ENCODE peak calls at places on chromosomes 12 and 14, in ten cellular contexts. One of them, this sample, is unnamed.

GRCh38 chr14:75794615-75795038 is 133.6 kb downstream of the TTLL5 start:
- DNase-seq in body of pancreas: no peak
- DNase-seq in activated CD4-positive, alpha-beta T cell treated with anti-CD3 and anti-CD28 coated beads, Interleukin-2, amount 10 ng/mL, durations not matched to agents 24 days and 14 days: no peak
- DNase-seq in activated CD4-positive, alpha-beta memory T cell treated with anti-CD3 and anti-CD28 coated beads, Interleukin-2, amount 10 ng/mL, durations not matched to agents 7 days and 5 days: no peak
- DNase-seq in stimulated activated CD4-positive, alpha-beta T cell treated with anti-CD3 and anti-CD28 coated beads, Interleukin-1b, Interleukin-23, amount 100 ng/mL, for 4 hours: no peak
- DNase-seq in HEK293T: no peak
- DNase-seq in lower lobe of right lung: no peak
- DNase-seq in pancreas: no peak
- DNase-seq in fibroblast of mammary gland: peak; percentile 83
- DNase-seq in RWPE2: no peak
- DNase-seq in this sample: no peak

GRCh38 chr12:104998423-104999346 is 12.6 kb downstream of the NOPCHAP1 start:
- DNase-seq in HEK293T: no peak
- DNase-seq in body of pancreas: peak; percentile 89
- DNase-seq in lower lobe of right lung: peak; percentile 49
- DNase-seq in stimulated activated CD4-positive, alpha-beta T cell treated with anti-CD3 and anti-CD28 coated beads, Interleukin-1b, Interleukin-23, amount 100 ng/mL, for 4 hours: no peak
- DNase-seq in pancreas: peak; percentile 85
- DNase-seq in RWPE2: no peak
- DNase-seq in activated CD4-positive, alpha-beta memory T cell treated with anti-CD3 and anti-CD28 coated beads, Interleukin-2, amount 10 ng/mL, durations not matched to agents 7 days and 5 days: no peak
- DNase-seq in activated CD4-positive, alpha-beta T cell treated with anti-CD3 and anti-CD28 coated beads, Interleukin-2, amount 10 ng/mL, durations not matched to agents 24 days and 14 days: no peak
- DNase-seq in fibroblast of mammary gland: no peak
- DNase-seq in this sample: no peak

GRCh38 chr14:54299393-54300363 is 97.1 kb upstream of the CDKN3 start:
- DNase-seq in pancreas: no peak
- DNase-seq in body of pancreas: no peak
- DNase-seq in activated CD4-positive, alpha-beta memory T cell treated with anti-CD3 and anti-CD28 coated beads, Interleukin-2, amount 10 ng/mL, durations not matched to agents 7 days and 5 days: no peak
- DNase-seq in activated CD4-positive, alpha-beta T cell treated with anti-CD3 and anti-CD28 coated beads, Interleukin-2, amount 10 ng/mL, durations not matched to agents 24 days and 14 days: no peak
- DNase-seq in stimulated activated CD4-positive, alpha-beta T cell treated with anti-CD3 and anti-CD28 coated beads, Interleukin-1b, Interleukin-23, amount 100 ng/mL, for 4 hours: no peak
- DNase-seq in RWPE2: no peak
- DNase-seq in HEK293T: no peak
- DNase-seq in fibroblast of mammary gland: peak; percentile 18
- DNase-seq in lower lobe of right lung: no peak
- DNase-seq in this sample: no peak

GRCh38 chr12:32918890-32919791 is 22.6 kb upstream of the PKP2 start:
- DNase-seq in body of pancreas: peak; percentile 15
- DNase-seq in activated CD4-positive, alpha-beta T cell treated with anti-CD3 and anti-CD28 coated beads, Interleukin-2, amount 10 ng/mL, durations not matched to agents 24 days and 14 days: no peak
- DNase-seq in HEK293T: peak; percentile 46
- DNase-seq in lower lobe of right lung: no peak
- DNase-seq in RWPE2: no peak
- DNase-seq in stimulated activated CD4-positive, alpha-beta T cell treated with anti-CD3 and anti-CD28 coated beads, Interleukin-1b, Interleukin-23, amount 100 ng/mL, for 4 hours: no peak
- DNase-seq in activated CD4-positive, alpha-beta memory T cell treated with anti-CD3 and anti-CD28 coated beads, Interleukin-2, amount 10 ng/mL, durations not matched to agents 7 days and 5 days: no peak
- DNase-seq in pancreas: no peak
- DNase-seq in fibroblast of mammary gland: peak; percentile 72
- DNase-seq in this sample: peak; percentile 28

GRCh38 chr14:75577724-75578098 is 709 bp upstream of the FLVCR2 start:
- DNase-seq in fibroblast of mammary gland: peak; percentile 87
- DNase-seq in activated CD4-positive, alpha-beta T cell treated with anti-CD3 and anti-CD28 coated beads, Interleukin-2, amount 10 ng/mL, durations not matched to agents 24 days and 14 days: peak; percentile 91
- DNase-seq in pancreas: peak; percentile 75
- DNase-seq in body of pancreas: peak; percentile 88
- DNase-seq in RWPE2: peak; percentile 85
- DNase-seq in lower lobe of right lung: peak; percentile 92
- DNase-seq in stimulated activated CD4-positive, alpha-beta T cell treated with anti-CD3 and anti-CD28 coated beads, Interleukin-1b, Interleukin-23, amount 100 ng/mL, for 4 hours: peak; percentile 55
- DNase-seq in activated CD4-positive, alpha-beta memory T cell treated with anti-CD3 and anti-CD28 coated beads, Interleukin-2, amount 10 ng/mL, durations not matched to agents 7 days and 5 days: peak; percentile 79
- DNase-seq in HEK293T: peak; percentile 85
- DNase-seq in this sample: peak; percentile 85

GRCh38 chr12:57151741-57152407 is 4.5 kb upstream of the LRP1-AS start:
- DNase-seq in body of pancreas: no peak
- DNase-seq in activated CD4-positive, alpha-beta memory T cell treated with anti-CD3 and anti-CD28 coated beads, Interleukin-2, amount 10 ng/mL, durations not matched to agents 7 days and 5 days: no peak
- DNase-seq in lower lobe of right lung: no peak
- DNase-seq in RWPE2: no peak
- DNase-seq in fibroblast of mammary gland: peak; percentile 83
- DNase-seq in stimulated activated CD4-positive, alpha-beta T cell treated with anti-CD3 and anti-CD28 coated beads, Interleukin-1b, Interleukin-23, amount 100 ng/mL, for 4 hours: no peak
- DNase-seq in HEK293T: no peak
- DNase-seq in activated CD4-positive, alpha-beta T cell treated with anti-CD3 and anti-CD28 coated beads, Interleukin-2, amount 10 ng/mL, durations not matched to agents 24 days and 14 days: no peak
- DNase-seq in pancreas: no peak
- DNase-seq in this sample: peak; percentile 83

GRCh38 chr12:47984331-47984801 is 19.9 kb downstream of the COL2A1 start:
- DNase-seq in body of pancreas: no peak
- DNase-seq in activated CD4-positive, alpha-beta memory T cell treated with anti-CD3 and anti-CD28 coated beads, Interleukin-2, amount 10 ng/mL, durations not matched to agents 7 days and 5 days: no peak
- DNase-seq in HEK293T: no peak
- DNase-seq in RWPE2: no peak
- DNase-seq in stimulated activated CD4-positive, alpha-beta T cell treated with anti-CD3 and anti-CD28 coated beads, Interleukin-1b, Interleukin-23, amount 100 ng/mL, for 4 hours: no peak
- DNase-seq in pancreas: no peak
- DNase-seq in fibroblast of mammary gland: no peak
- DNase-seq in lower lobe of right lung: no peak
- DNase-seq in activated CD4-positive, alpha-beta T cell treated with anti-CD3 and anti-CD28 coated beads, Interleukin-2, amount 10 ng/mL, durations not matched to agents 24 days and 14 days: no peak
- DNase-seq in this sample: no peak

GRCh38 chr14:73804636-73805035 is 47.0 kb upstream of the PTGR2 start:
- DNase-seq in pancreas: no peak
- DNase-seq in activated CD4-positive, alpha-beta memory T cell treated with anti-CD3 and anti-CD28 coated beads, Interleukin-2, amount 10 ng/mL, durations not matched to agents 7 days and 5 days: no peak
- DNase-seq in lower lobe of right lung: no peak
- DNase-seq in RWPE2: no peak
- DNase-seq in activated CD4-positive, alpha-beta T cell treated with anti-CD3 and anti-CD28 coated beads, Interleukin-2, amount 10 ng/mL, durations not matched to agents 24 days and 14 days: no peak
- DNase-seq in body of pancreas: no peak
- DNase-seq in stimulated activated CD4-positive, alpha-beta T cell treated with anti-CD3 and anti-CD28 coated beads, Interleukin-1b, Interleukin-23, amount 100 ng/mL, for 4 hours: no peak
- DNase-seq in HEK293T: no peak
- DNase-seq in fibroblast of mammary gland: no peak
- DNase-seq in this sample: no peak

GRCh38 chr12:68042212-68042699 is 53.0 kb downstream of the IFNG-AS1 start:
- DNase-seq in pancreas: no peak
- DNase-seq in body of pancreas: no peak
- DNase-seq in lower lobe of right lung: no peak
- DNase-seq in HEK293T: no peak
- DNase-seq in stimulated activated CD4-positive, alpha-beta T cell treated with anti-CD3 and anti-CD28 coated beads, Interleukin-1b, Interleukin-23, amount 100 ng/mL, for 4 hours: peak; percentile 12
- DNase-seq in fibroblast of mammary gland: peak; percentile 5
- DNase-seq in RWPE2: no peak
- DNase-seq in activated CD4-positive, alpha-beta T cell treated with anti-CD3 and anti-CD28 coated beads, Interleukin-2, amount 10 ng/mL, durations not matched to agents 24 days and 14 days: peak; percentile 59
- DNase-seq in activated CD4-positive, alpha-beta memory T cell treated with anti-CD3 and anti-CD28 coated beads, Interleukin-2, amount 10 ng/mL, durations not matched to agents 7 days and 5 days: no peak
- DNase-seq in this sample: no peak

GRCh38 chr12:21334100-21334499 is 617 bp downstream of the SLCO1A2 start:
- DNase-seq in pancreas: no peak
- DNase-seq in activated CD4-positive, alpha-beta memory T cell treated with anti-CD3 and anti-CD28 coated beads, Interleukin-2, amount 10 ng/mL, durations not matched to agents 7 days and 5 days: no peak
- DNase-seq in activated CD4-positive, alpha-beta T cell treated with anti-CD3 and anti-CD28 coated beads, Interleukin-2, amount 10 ng/mL, durations not matched to agents 24 days and 14 days: no peak
- DNase-seq in RWPE2: no peak
- DNase-seq in HEK293T: no peak
- DNase-seq in lower lobe of right lung: no peak
- DNase-seq in stimulated activated CD4-positive, alpha-beta T cell treated with anti-CD3 and anti-CD28 coated beads, Interleukin-1b, Interleukin-23, amount 100 ng/mL, for 4 hours: no peak
- DNase-seq in body of pancreas: no peak
- DNase-seq in fibroblast of mammary gland: no peak
- DNase-seq in this sample: no peak

GRCh38 chr12:22231836-22232235 is 102.7 kb downstream of the ST8SIA1 start:
- DNase-seq in activated CD4-positive, alpha-beta T cell treated with anti-CD3 and anti-CD28 coated beads, Interleukin-2, amount 10 ng/mL, durations not matched to agents 24 days and 14 days: no peak
- DNase-seq in RWPE2: no peak
- DNase-seq in stimulated activated CD4-positive, alpha-beta T cell treated with anti-CD3 and anti-CD28 coated beads, Interleukin-1b, Interleukin-23, amount 100 ng/mL, for 4 hours: no peak
- DNase-seq in pancreas: no peak
- DNase-seq in body of pancreas: no peak
- DNase-seq in HEK293T: peak; percentile 10
- DNase-seq in lower lobe of right lung: no peak
- DNase-seq in activated CD4-positive, alpha-beta memory T cell treated with anti-CD3 and anti-CD28 coated beads, Interleukin-2, amount 10 ng/mL, durations not matched to agents 7 days and 5 days: no peak
- DNase-seq in fibroblast of mammary gland: peak; percentile 16
- DNase-seq in this sample: no peak

GRCh38 chr14:55107766-55108554 is 21.1 kb upstream of the LGALS3 start:
- DNase-seq in fibroblast of mammary gland: peak; percentile 99
- DNase-seq in HEK293T: peak; percentile 48
- DNase-seq in stimulated activated CD4-positive, alpha-beta T cell treated with anti-CD3 and anti-CD28 coated beads, Interleukin-1b, Interleukin-23, amount 100 ng/mL, for 4 hours: no peak
- DNase-seq in lower lobe of right lung: peak; percentile 95
- DNase-seq in activated CD4-positive, alpha-beta T cell treated with anti-CD3 and anti-CD28 coated beads, Interleukin-2, amount 10 ng/mL, durations not matched to agents 24 days and 14 days: peak; percentile 67
- DNase-seq in body of pancreas: peak; percentile 92
- DNase-seq in pancreas: peak; percentile 64
- DNase-seq in RWPE2: peak; percentile 91
- DNase-seq in activated CD4-positive, alpha-beta memory T cell treated with anti-CD3 and anti-CD28 coated beads, Interleukin-2, amount 10 ng/mL, durations not matched to agents 7 days and 5 days: peak; percentile 59
- DNase-seq in this sample: peak; percentile 94

GRCh38 chr12:79557690-79558315 is 133.0 kb downstream of the PAWR start:
- DNase-seq in activated CD4-positive, alpha-beta T cell treated with anti-CD3 and anti-CD28 coated beads, Interleukin-2, amount 10 ng/mL, durations not matched to agents 24 days and 14 days: no peak
- DNase-seq in lower lobe of right lung: no peak
- DNase-seq in activated CD4-positive, alpha-beta memory T cell treated with anti-CD3 and anti-CD28 coated beads, Interleukin-2, amount 10 ng/mL, durations not matched to agents 7 days and 5 days: no peak
- DNase-seq in body of pancreas: no peak
- DNase-seq in pancreas: no peak
- DNase-seq in stimulated activated CD4-positive, alpha-beta T cell treated with anti-CD3 and anti-CD28 coated beads, Interleukin-1b, Interleukin-23, amount 100 ng/mL, for 4 hours: no peak
- DNase-seq in HEK293T: no peak
- DNase-seq in RWPE2: no peak
- DNase-seq in fibroblast of mammary gland: no peak
- DNase-seq in this sample: no peak

GRCh38 chr12:89138048-89138852 is 214.1 kb downstream of the DUSP6 start:
- DNase-seq in RWPE2: no peak
- DNase-seq in HEK293T: peak; percentile 16
- DNase-seq in activated CD4-positive, alpha-beta T cell treated with anti-CD3 and anti-CD28 coated beads, Interleukin-2, amount 10 ng/mL, durations not matched to agents 24 days and 14 days: peak; percentile 68
- DNase-seq in activated CD4-positive, alpha-beta memory T cell treated with anti-CD3 and anti-CD28 coated beads, Interleukin-2, amount 10 ng/mL, durations not matched to agents 7 days and 5 days: peak; percentile 27
- DNase-seq in lower lobe of right lung: no peak
- DNase-seq in pancreas: no peak
- DNase-seq in stimulated activated CD4-positive, alpha-beta T cell treated with anti-CD3 and anti-CD28 coated beads, Interleukin-1b, Interleukin-23, amount 100 ng/mL, for 4 hours: no peak
- DNase-seq in fibroblast of mammary gland: peak; percentile 61
- DNase-seq in body of pancreas: no peak
- DNase-seq in this sample: no peak

GRCh38 chr12:122981036-122981471 is 573 bp downstream of the ARL6IP4 start:
- DNase-seq in activated CD4-positive, alpha-beta T cell treated with anti-CD3 and anti-CD28 coated beads, Interleukin-2, amount 10 ng/mL, durations not matched to agents 24 days and 14 days: no peak
- DNase-seq in body of pancreas: no peak
- DNase-seq in RWPE2: peak; percentile 53
- DNase-seq in lower lobe of right lung: no peak
- DNase-seq in activated CD4-positive, alpha-beta memory T cell treated with anti-CD3 and anti-CD28 coated beads, Interleukin-2, amount 10 ng/mL, durations not matched to agents 7 days and 5 days: no peak
- DNase-seq in pancreas: no peak
- DNase-seq in fibroblast of mammary gland: no peak
- DNase-seq in HEK293T: peak; percentile 39
- DNase-seq in stimulated activated CD4-positive, alpha-beta T cell treated with anti-CD3 and anti-CD28 coated beads, Interleukin-1b, Interleukin-23, amount 100 ng/mL, for 4 hours: no peak
- DNase-seq in this sample: no peak

GRCh38 chr12:96120359-96121100 is 73.6 kb upstream of the ELK3 start:
- DNase-seq in fibroblast of mammary gland: no peak
- DNase-seq in stimulated activated CD4-positive, alpha-beta T cell treated with anti-CD3 and anti-CD28 coated beads, Interleukin-1b, Interleukin-23, amount 100 ng/mL, for 4 hours: no peak
- DNase-seq in pancreas: no peak
- DNase-seq in activated CD4-positive, alpha-beta T cell treated with anti-CD3 and anti-CD28 coated beads, Interleukin-2, amount 10 ng/mL, durations not matched to agents 24 days and 14 days: no peak
- DNase-seq in RWPE2: no peak
- DNase-seq in body of pancreas: no peak
- DNase-seq in activated CD4-positive, alpha-beta memory T cell treated with anti-CD3 and anti-CD28 coated beads, Interleukin-2, amount 10 ng/mL, durations not matched to agents 7 days and 5 days: no peak
- DNase-seq in HEK293T: peak; percentile 37
- DNase-seq in lower lobe of right lung: peak; percentile 76
- DNase-seq in this sample: no peak

GRCh38 chr12:120725151-120725658 is 421 bp upstream of the ACADS start:
- DNase-seq in lower lobe of right lung: no peak
- DNase-seq in fibroblast of mammary gland: no peak
- DNase-seq in HEK293T: no peak
- DNase-seq in stimulated activated CD4-positive, alpha-beta T cell treated with anti-CD3 and anti-CD28 coated beads, Interleukin-1b, Interleukin-23, amount 100 ng/mL, for 4 hours: no peak
- DNase-seq in pancreas: no peak
- DNase-seq in activated CD4-positive, alpha-beta T cell treated with anti-CD3 and anti-CD28 coated beads, Interleukin-2, amount 10 ng/mL, durations not matched to agents 24 days and 14 days: no peak
- DNase-seq in body of pancreas: no peak
- DNase-seq in RWPE2: no peak
- DNase-seq in activated CD4-positive, alpha-beta memory T cell treated with anti-CD3 and anti-CD28 coated beads, Interleukin-2, amount 10 ng/mL, durations not matched to agents 7 days and 5 days: no peak
- DNase-seq in this sample: no peak

GRCh38 chr14:30656190-30656632 is 34.1 kb downstream of the SCFD1 start:
- DNase-seq in fibroblast of mammary gland: peak; percentile 63
- DNase-seq in activated CD4-positive, alpha-beta memory T cell treated with anti-CD3 and anti-CD28 coated beads, Interleukin-2, amount 10 ng/mL, durations not matched to agents 7 days and 5 days: peak; percentile 18
- DNase-seq in stimulated activated CD4-positive, alpha-beta T cell treated with anti-CD3 and anti-CD28 coated beads, Interleukin-1b, Interleukin-23, amount 100 ng/mL, for 4 hours: no peak
- DNase-seq in lower lobe of right lung: no peak
- DNase-seq in body of pancreas: peak; percentile 34
- DNase-seq in HEK293T: peak; percentile 41
- DNase-seq in RWPE2: no peak
- DNase-seq in activated CD4-positive, alpha-beta T cell treated with anti-CD3 and anti-CD28 coated beads, Interleukin-2, amount 10 ng/mL, durations not matched to agents 24 days and 14 days: peak; percentile 72
- DNase-seq in pancreas: peak; percentile 12
- DNase-seq in this sample: no peak

GRCh38 chr12:47397664-47398281 is 308.1 kb downstream of the RPAP3 start:
- DNase-seq in stimulated activated CD4-positive, alpha-beta T cell treated with anti-CD3 and anti-CD28 coated beads, Interleukin-1b, Interleukin-23, amount 100 ng/mL, for 4 hours: peak; percentile 37
- DNase-seq in RWPE2: no peak
- DNase-seq in activated CD4-positive, alpha-beta memory T cell treated with anti-CD3 and anti-CD28 coated beads, Interleukin-2, amount 10 ng/mL, durations not matched to agents 7 days and 5 days: peak; percentile 59
- DNase-seq in lower lobe of right lung: no peak
- DNase-seq in body of pancreas: no peak
- DNase-seq in activated CD4-positive, alpha-beta T cell treated with anti-CD3 and anti-CD28 coated beads, Interleukin-2, amount 10 ng/mL, durations not matched to agents 24 days and 14 days: peak; percentile 84
- DNase-seq in pancreas: no peak
- DNase-seq in fibroblast of mammary gland: peak; percentile 71
- DNase-seq in HEK293T: peak; percentile 33
- DNase-seq in this sample: no peak

GRCh38 chr14:75022655-75023054 is 19.9 kb downstream of the EIF2B2 start:
- DNase-seq in body of pancreas: no peak
- DNase-seq in lower lobe of right lung: no peak
- DNase-seq in activated CD4-positive, alpha-beta memory T cell treated with anti-CD3 and anti-CD28 coated beads, Interleukin-2, amount 10 ng/mL, durations not matched to agents 7 days and 5 days: no peak
- DNase-seq in fibroblast of mammary gland: no peak
- DNase-seq in pancreas: no peak
- DNase-seq in HEK293T: peak; percentile 49
- DNase-seq in stimulated activated CD4-positive, alpha-beta T cell treated with anti-CD3 and anti-CD28 coated beads, Interleukin-1b, Interleukin-23, amount 100 ng/mL, for 4 hours: no peak
- DNase-seq in RWPE2: no peak
- DNase-seq in activated CD4-positive, alpha-beta T cell treated with anti-CD3 and anti-CD28 coated beads, Interleukin-2, amount 10 ng/mL, durations not matched to agents 24 days and 14 days: no peak
- DNase-seq in this sample: no peak

GRCh38 chr12:93662961-93663728 is 14.0 kb upstream of the CRADD start:
- DNase-seq in lower lobe of right lung: no peak
- DNase-seq in HEK293T: no peak
- DNase-seq in fibroblast of mammary gland: peak; percentile 16
- DNase-seq in activated CD4-positive, alpha-beta memory T cell treated with anti-CD3 and anti-CD28 coated beads, Interleukin-2, amount 10 ng/mL, durations not matched to agents 7 days and 5 days: no peak
- DNase-seq in activated CD4-positive, alpha-beta T cell treated with anti-CD3 and anti-CD28 coated beads, Interleukin-2, amount 10 ng/mL, durations not matched to agents 24 days and 14 days: no peak
- DNase-seq in pancreas: no peak
- DNase-seq in body of pancreas: peak; percentile 21
- DNase-seq in stimulated activated CD4-positive, alpha-beta T cell treated with anti-CD3 and anti-CD28 coated beads, Interleukin-1b, Interleukin-23, amount 100 ng/mL, for 4 hours: no peak
- DNase-seq in RWPE2: no peak
- DNase-seq in this sample: no peak

GRCh38 chr14:35234007-35234406 is 58.2 kb upstream of the PSMA6 start:
- DNase-seq in activated CD4-positive, alpha-beta memory T cell treated with anti-CD3 and anti-CD28 coated beads, Interleukin-2, amount 10 ng/mL, durations not matched to agents 7 days and 5 days: no peak
- DNase-seq in stimulated activated CD4-positive, alpha-beta T cell treated with anti-CD3 and anti-CD28 coated beads, Interleukin-1b, Interleukin-23, amount 100 ng/mL, for 4 hours: no peak
- DNase-seq in activated CD4-positive, alpha-beta T cell treated with anti-CD3 and anti-CD28 coated beads, Interleukin-2, amount 10 ng/mL, durations not matched to agents 24 days and 14 days: no peak
- DNase-seq in lower lobe of right lung: no peak
- DNase-seq in body of pancreas: no peak
- DNase-seq in pancreas: no peak
- DNase-seq in HEK293T: no peak
- DNase-seq in RWPE2: no peak
- DNase-seq in fibroblast of mammary gland: peak; percentile 82
- DNase-seq in this sample: no peak

GRCh38 chr14:28307506-28307905 is 459.1 kb upstream of the FOXG1 start:
- DNase-seq in activated CD4-positive, alpha-beta memory T cell treated with anti-CD3 and anti-CD28 coated beads, Interleukin-2, amount 10 ng/mL, durations not matched to agents 7 days and 5 days: no peak
- DNase-seq in fibroblast of mammary gland: no peak
- DNase-seq in body of pancreas: no peak
- DNase-seq in RWPE2: no peak
- DNase-seq in stimulated activated CD4-positive, alpha-beta T cell treated with anti-CD3 and anti-CD28 coated beads, Interleukin-1b, Interleukin-23, amount 100 ng/mL, for 4 hours: no peak
- DNase-seq in activated CD4-positive, alpha-beta T cell treated with anti-CD3 and anti-CD28 coated beads, Interleukin-2, amount 10 ng/mL, durations not matched to agents 24 days and 14 days: no peak
- DNase-seq in lower lobe of right lung: no peak
- DNase-seq in HEK293T: no peak
- DNase-seq in pancreas: no peak
- DNase-seq in this sample: no peak

GRCh38 chr12:68403296-68403695 is 71.1 kb upstream of the MDM1 start:
- DNase-seq in activated CD4-positive, alpha-beta T cell treated with anti-CD3 and anti-CD28 coated beads, Interleukin-2, amount 10 ng/mL, durations not matched to agents 24 days and 14 days: no peak
- DNase-seq in pancreas: no peak
- DNase-seq in lower lobe of right lung: no peak
- DNase-seq in activated CD4-positive, alpha-beta memory T cell treated with anti-CD3 and anti-CD28 coated beads, Interleukin-2, amount 10 ng/mL, durations not matched to agents 7 days and 5 days: no peak
- DNase-seq in body of pancreas: no peak
- DNase-seq in fibroblast of mammary gland: no peak
- DNase-seq in stimulated activated CD4-positive, alpha-beta T cell treated with anti-CD3 and anti-CD28 coated beads, Interleukin-1b, Interleukin-23, amount 100 ng/mL, for 4 hours: no peak
- DNase-seq in HEK293T: no peak
- DNase-seq in RWPE2: no peak
- DNase-seq in this sample: no peak

GRCh38 chr12:102685172-102685571 is 204.8 kb upstream of the IGF1 start:
- DNase-seq in activated CD4-positive, alpha-beta memory T cell treated with anti-CD3 and anti-CD28 coated beads, Interleukin-2, amount 10 ng/mL, durations not matched to agents 7 days and 5 days: no peak
- DNase-seq in body of pancreas: no peak
- DNase-seq in fibroblast of mammary gland: peak; percentile 8
- DNase-seq in stimulated activated CD4-positive, alpha-beta T cell treated with anti-CD3 and anti-CD28 coated beads, Interleukin-1b, Interleukin-23, amount 100 ng/mL, for 4 hours: no peak
- DNase-seq in HEK293T: no peak
- DNase-seq in activated CD4-positive, alpha-beta T cell treated with anti-CD3 and anti-CD28 coated beads, Interleukin-2, amount 10 ng/mL, durations not matched to agents 24 days and 14 days: no peak
- DNase-seq in pancreas: no peak
- DNase-seq in RWPE2: no peak
- DNase-seq in lower lobe of right lung: no peak
- DNase-seq in this sample: no peak

GRCh38 chr12:69512820-69513219 is 42.6 kb downstream of the FRS2 start:
- DNase-seq in RWPE2: no peak
- DNase-seq in activated CD4-positive, alpha-beta memory T cell treated with anti-CD3 and anti-CD28 coated beads, Interleukin-2, amount 10 ng/mL, durations not matched to agents 7 days and 5 days: no peak
- DNase-seq in HEK293T: no peak
- DNase-seq in activated CD4-positive, alpha-beta T cell treated with anti-CD3 and anti-CD28 coated beads, Interleukin-2, amount 10 ng/mL, durations not matched to agents 24 days and 14 days: no peak
- DNase-seq in body of pancreas: no peak
- DNase-seq in stimulated activated CD4-positive, alpha-beta T cell treated with anti-CD3 and anti-CD28 coated beads, Interleukin-1b, Interleukin-23, amount 100 ng/mL, for 4 hours: no peak
- DNase-seq in fibroblast of mammary gland: peak; percentile 41
- DNase-seq in lower lobe of right lung: no peak
- DNase-seq in pancreas: no peak
- DNase-seq in this sample: no peak

GRCh38 chr12:4268549-4269181 is 4.9 kb upstream of the CCND2 start:
- DNase-seq in body of pancreas: no peak
- DNase-seq in stimulated activated CD4-positive, alpha-beta T cell treated with anti-CD3 and anti-CD28 coated beads, Interleukin-1b, Interleukin-23, amount 100 ng/mL, for 4 hours: no peak
- DNase-seq in lower lobe of right lung: no peak
- DNase-seq in fibroblast of mammary gland: no peak
- DNase-seq in pancreas: no peak
- DNase-seq in HEK293T: no peak
- DNase-seq in activated CD4-positive, alpha-beta memory T cell treated with anti-CD3 and anti-CD28 coated beads, Interleukin-2, amount 10 ng/mL, durations not matched to agents 7 days and 5 days: peak; percentile 37
- DNase-seq in activated CD4-positive, alpha-beta T cell treated with anti-CD3 and anti-CD28 coated beads, Interleukin-2, amount 10 ng/mL, durations not matched to agents 24 days and 14 days: peak; percentile 81
- DNase-seq in RWPE2: no peak
- DNase-seq in this sample: no peak

GRCh38 chr12:131011165-131012079 is 57.7 kb downstream of the ADGRD1 start:
- DNase-seq in lower lobe of right lung: peak; percentile 41
- DNase-seq in stimulated activated CD4-positive, alpha-beta T cell treated with anti-CD3 and anti-CD28 coated beads, Interleukin-1b, Interleukin-23, amount 100 ng/mL, for 4 hours: no peak
- DNase-seq in activated CD4-positive, alpha-beta T cell treated with anti-CD3 and anti-CD28 coated beads, Interleukin-2, amount 10 ng/mL, durations not matched to agents 24 days and 14 days: no peak
- DNase-seq in fibroblast of mammary gland: peak; percentile 29
- DNase-seq in body of pancreas: peak; percentile 48
- DNase-seq in pancreas: no peak
- DNase-seq in HEK293T: no peak
- DNase-seq in activated CD4-positive, alpha-beta memory T cell treated with anti-CD3 and anti-CD28 coated beads, Interleukin-2, amount 10 ng/mL, durations not matched to agents 7 days and 5 days: no peak
- DNase-seq in RWPE2: peak; percentile 33
- DNase-seq in this sample: no peak